ENCODE peak calls at places on chromosomes 4 and X, in six cellular contexts. A is suprapubic skin, K is right lobe of liver, S is ovary, G is heart left ventricle, Z is tibial nerve. P is an unnamed sample.

GRCh38 chr4:74370912-74371311 is 6.0 kb downstream of the EREG start:
- DNase-seq in S (no peak), G (no peak), K (no peak), Z (no peak), A (no peak), P (no peak)

GRCh38 chr4:121950680-121951569 is 935 bp downstream of the TRPC3 start:
- DNase-seq in K (peak; percentile 24), S (peak; percentile 47), Z (peak; percentile 16), A (no peak), G (no peak), P (no peak)

GRCh38 chrX:103918050-103918449 is 44.4 kb upstream of the TMSB15B start:
- DNase-seq in A (no peak), K (no peak), G (peak; percentile 34), S (peak; percentile 60), Z (peak; percentile 5), P (peak; percentile 38)

GRCh38 chrX:116379854-116380253 is 56.6 kb upstream of the SLC6A14 start:
- DNase-seq in K (no peak), Z (peak; percentile 16), G (no peak), A (no peak), S (no peak), P (no peak)

GRCh38 chr4:158209825-158210807 is at the start of gene TMEM144:
- DNase-seq in G (peak; percentile 96), S (peak; percentile 91), A (peak; percentile 93), K (peak; percentile 92), Z (peak; percentile 82), P (peak; percentile 96)

GRCh38 chr4:53830511-53830910 is 233.9 kb downstream of the CHIC2 start:
- DNase-seq in Z (no peak), A (no peak), S (no peak), G (no peak), K (no peak), P (no peak)

GRCh38 chrX:21153503-21153902 is 220.7 kb upstream of the CNKSR2 start:
- DNase-seq in K (no peak), Z (peak; percentile 52), S (no peak), G (peak; percentile 30), A (no peak), P (peak; percentile 15)

GRCh38 chrX:1444896-1445480 is 7.7 kb downstream of the ASMTL start:
- DNase-seq in Z (no peak), A (peak; percentile 40), G (peak; percentile 14), S (peak; percentile 13), K (no peak), P (no peak)

GRCh38 chr4:26727849-26728248 is 132.8 kb upstream of the STIM2 start:
- DNase-seq in S (no peak), Z (no peak), A (no peak), G (no peak), K (no peak), P (no peak)

GRCh38 chrX:10989386-10989785 is 121.7 kb upstream of the HCCS start:
- DNase-seq in K (no peak), G (no peak), Z (no peak), S (no peak), A (no peak), P (no peak)

GRCh38 chrX:136652822-136653723 is 5.1 kb downstream of the CD40LG start:
- DNase-seq in Z (peak; percentile 5), A (no peak), K (no peak), S (no peak), G (no peak), P (no peak)

GRCh38 chr4:166422475-166422874 is 549.4 kb downstream of the TLL1 start:
- DNase-seq in Z (no peak), K (no peak), A (no peak), G (no peak), S (no peak), P (no peak)

GRCh38 chr4:30776451-30776850 is 56.3 kb downstream of the PCDH7 start:
- DNase-seq in A (no peak), S (no peak), K (no peak), G (no peak), Z (no peak), P (no peak)

GRCh38 chrX:7159132-7159861 is 11.3 kb upstream of the PUDP start:
- DNase-seq in A (no peak), G (no peak), Z (no peak), K (peak; percentile 53), S (no peak), P (no peak)

GRCh38 chr4:113961322-113961698 is 18.1 kb downstream of the ARSJ start:
- DNase-seq in Z (no peak), K (no peak), A (no peak), G (no peak), S (no peak), P (no peak)

GRCh38 chrX:31993635-31994034 is 921.8 kb upstream of the FTHL17 start:
- DNase-seq in Z (no peak), K (no peak), S (no peak), G (no peak), A (no peak), P (no peak)

GRCh38 chr4:109702950-109703663 is at the start of gene CASP6:
- DNase-seq in S (peak; percentile 90), Z (peak; percentile 71), G (peak; percentile 87), K (peak; percentile 94), A (peak; percentile 90), P (peak; percentile 90)

GRCh38 chrX:68299923-68300322 is 133.4 kb downstream of the OPHN1 start:
- DNase-seq in Z (no peak), G (no peak), A (no peak), K (no peak), S (no peak), P (no peak)

GRCh38 chrX:150984164-150984824 is 1.2 kb downstream of the HMGB3 start:
- DNase-seq in K (no peak), S (no peak), A (no peak), Z (no peak), G (no peak), P (peak; percentile 8)

GRCh38 chr4:24169956-24170355 is 280.1 kb upstream of the PPARGC1A start:
- DNase-seq in K (no peak), S (no peak), Z (no peak), G (no peak), A (no peak), P (no peak)

GRCh38 chr4:113435893-113436292 is 325.6 kb downstream of the CAMK2D start:
- DNase-seq in G (peak; percentile 66), K (no peak), Z (peak; percentile 70), A (peak; percentile 75), S (peak; percentile 41), P (no peak)

GRCh38 chrX:155880586-155881157 is 473 bp upstream of the VAMP7 start:
- DNase-seq in A (no peak), K (no peak), S (no peak), Z (no peak), G (no peak), P (no peak)

DNA sequence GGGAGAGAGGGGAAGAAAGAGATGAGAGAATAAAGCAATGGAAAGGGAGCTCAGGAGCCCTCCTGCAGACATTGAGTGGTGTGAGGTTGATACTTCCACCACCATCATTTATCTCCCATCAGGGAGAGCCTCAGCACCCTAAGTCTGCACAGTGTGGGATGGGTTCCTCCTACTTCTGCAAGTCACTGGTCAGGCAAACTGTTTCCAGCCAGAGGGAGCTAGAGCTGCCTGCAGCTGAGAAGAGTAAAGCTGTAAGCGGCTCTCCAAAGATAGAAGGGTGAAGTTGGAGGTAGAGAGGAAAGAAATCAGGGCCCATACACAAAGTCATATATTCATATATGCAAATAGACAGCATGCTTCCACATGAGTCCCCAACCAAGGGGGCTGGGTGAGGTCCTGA is 21.8 kb upstream of the ZNF81 start:
- DNase-seq in K (no peak), S (no peak), G (no peak), Z (no peak), A (no peak), P (no peak)
- TF ChIP-seq CTCF in K (no peak), S (no peak), G (no peak), Z (no peak), A (no peak), P (no peak)

DNA sequence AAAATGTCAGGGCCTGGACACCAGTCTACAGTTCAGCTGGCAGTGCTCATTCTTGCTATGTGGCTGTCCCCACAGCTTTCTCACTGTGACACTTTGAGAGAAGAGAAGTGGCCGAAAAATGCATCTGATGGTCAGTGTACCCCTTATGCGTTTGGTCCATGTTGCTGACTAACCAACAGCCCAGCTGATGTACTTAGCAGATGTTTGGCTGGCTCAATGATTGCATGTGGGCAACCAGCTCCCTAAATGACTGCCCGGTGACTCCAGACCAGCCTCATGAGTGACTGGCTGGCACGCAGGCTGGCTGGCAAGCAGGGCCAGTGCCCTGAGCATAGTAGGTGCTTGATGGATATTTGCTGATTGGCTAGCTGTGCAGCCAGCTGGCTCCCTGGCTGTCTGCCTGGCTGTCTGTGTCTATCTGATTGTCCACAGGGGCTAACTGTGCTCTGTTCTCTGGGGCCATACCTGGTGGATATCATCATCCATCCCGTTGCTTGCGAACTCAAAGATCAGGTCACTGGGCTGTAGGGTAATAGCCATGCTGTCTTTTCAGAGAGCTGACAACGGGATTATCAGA is 29.4 kb downstream of the ELF4 start:
- DNase-seq in K (no peak), Z (no peak), S (no peak), A (no peak), G (peak; percentile 19), P (no peak)
- TF ChIP-seq POLR2A in K (no peak), Z (no peak), S (no peak), A (no peak), G (no peak), P (no peak)

GRCh38 chrX:78327370-78328048 is at the start of gene CYSLTR1:
- DNase-seq in S (no peak), K (no peak), G (no peak), A (no peak), Z (peak; percentile 24), P (no peak)

GRCh38 chrX:78321809-78322208 is 5.6 kb downstream of the CYSLTR1 start:
- DNase-seq in S (no peak), Z (peak; percentile 18), G (peak; percentile 35), K (no peak), A (no peak), P (peak; percentile 21)

DNA sequence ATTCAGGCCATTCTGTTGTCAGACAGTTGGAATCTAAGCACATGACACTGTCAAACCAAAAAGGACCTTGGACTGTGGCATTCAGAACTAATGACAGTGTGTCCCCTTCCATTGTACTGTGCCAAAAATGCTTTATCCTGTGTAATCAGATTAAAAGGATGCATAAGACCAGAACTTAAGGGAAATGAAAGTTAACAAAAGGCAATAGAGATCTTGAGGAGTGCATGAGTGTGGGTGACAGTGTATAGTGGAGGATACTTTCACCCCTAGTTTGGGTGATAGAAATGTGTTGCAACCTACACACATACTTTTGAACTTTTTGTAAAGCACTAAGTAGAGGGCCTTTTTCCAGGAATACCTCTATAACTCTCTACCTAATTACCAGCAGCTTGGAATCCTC is 4.5 kb downstream of the CYSLTR1 start:
- DNase-seq in A (no peak), G (no peak), K (no peak), S (no peak), Z (no peak), P (no peak)
- H3K4me3 ChIP-seq in A (no peak overlapping the region), G (no peak overlapping the region), K (no peak overlapping the region), S (no peak overlapping the region), Z (no peak overlapping the region), P (no peak overlapping the region)

DNA sequence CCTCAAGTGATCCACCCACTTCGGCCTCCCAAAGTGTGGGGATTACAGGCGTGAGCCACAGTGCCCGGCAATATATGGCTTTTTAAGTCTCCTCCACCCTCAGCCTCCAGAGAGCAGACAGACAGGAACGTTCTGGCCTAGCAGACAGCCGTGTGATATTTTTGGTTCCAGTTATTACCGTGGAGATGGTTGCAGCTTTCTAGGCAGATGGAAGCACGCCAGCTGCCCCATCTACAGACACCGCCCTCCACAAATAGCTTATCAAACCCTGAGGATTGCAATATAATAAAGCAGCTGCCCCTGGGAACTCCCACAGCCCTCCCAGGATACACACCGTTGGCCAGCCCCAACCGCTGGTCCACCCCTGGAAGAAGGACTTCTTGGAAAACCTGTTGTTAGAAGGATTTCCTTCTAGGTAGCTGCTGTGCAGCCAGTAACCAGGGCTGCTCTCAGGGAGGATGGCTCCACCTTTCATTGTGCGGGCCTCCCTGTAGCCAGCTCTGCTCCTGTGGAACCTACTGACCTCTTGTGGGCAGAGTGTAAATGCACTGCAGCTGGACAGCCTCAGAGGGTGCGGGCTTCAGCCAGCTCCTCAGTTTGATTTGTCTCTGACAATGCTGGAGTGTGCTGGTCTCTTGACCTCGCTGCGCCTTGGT is 44.0 kb downstream of the SLC25A5 start:
- DNase-seq in K (peak; percentile 67), A (no peak), S (peak; percentile 43), Z (peak; percentile 8), G (peak; percentile 67), P (peak; percentile 73)
- TF ChIP-seq CTCF in K (peak; percentile 82), A (peak; percentile 27), S (no peak), Z (peak; percentile 36), G (peak; percentile 39), P (peak; percentile 62)

P was measured in adrenal gland.